ENCODE peak calls at places on chromosomes 1 and 21, in seven cellular contexts. One of them, this sample, is unnamed.

GRCh38 chr1:240350910-240351331 is 259.2 kb downstream of the FMN2 start:
- DNase-seq in PC-3: peak
- DNase-seq in OCI-LY7: no peak
- DNase-seq in HCT116: no peak
- DNase-seq in SK-N-SH: no peak
- DNase-seq in MM.1S: no peak
- DNase-seq in GM23338: no peak
- DNase-seq in this sample: no peak

GRCh38 chr1:115565353-115565752 is 76.4 kb upstream of the VANGL1 start:
- DNase-seq in PC-3: no peak
- DNase-seq in OCI-LY7: no peak
- DNase-seq in HCT116: no peak
- DNase-seq in SK-N-SH: peak
- DNase-seq in MM.1S: no peak
- DNase-seq in GM23338: no peak
- DNase-seq in this sample: no peak

GRCh38 chr21:44550807-44551206 is 498 bp downstream of the KRTAP10-2 start:
- DNase-seq in PC-3: peak
- DNase-seq in OCI-LY7: no peak
- DNase-seq in HCT116: no peak
- DNase-seq in SK-N-SH: no peak
- DNase-seq in MM.1S: no peak
- DNase-seq in GM23338: no peak
- DNase-seq in this sample: no peak

GRCh38 chr21:14488805-14489204 is 57.3 kb downstream of the SAMSN1 start:
- DNase-seq in PC-3: no peak
- DNase-seq in OCI-LY7: no peak
- DNase-seq in HCT116: no peak
- DNase-seq in SK-N-SH: no peak
- DNase-seq in MM.1S: no peak
- DNase-seq in GM23338: no peak
- DNase-seq in this sample: no peak

GRCh38 chr1:7644906-7645750 is 126.0 kb upstream of the VAMP3 start:
- DNase-seq in PC-3: no peak
- DNase-seq in OCI-LY7: no peak
- DNase-seq in HCT116: no peak
- DNase-seq in SK-N-SH: peak
- DNase-seq in MM.1S: peak
- DNase-seq in GM23338: no peak
- DNase-seq in this sample: no peak

GRCh38 chr1:180239145-180240096 is 9.4 kb downstream of the LHX4 start:
- DNase-seq in PC-3: no peak
- DNase-seq in OCI-LY7: no peak
- DNase-seq in HCT116: no peak
- DNase-seq in SK-N-SH: no peak
- DNase-seq in MM.1S: no peak
- DNase-seq in GM23338: peak
- DNase-seq in this sample: peak

GRCh38 chr1:147892216-147892615 is 10.4 kb upstream of the GJA8 start:
- DNase-seq in PC-3: peak
- DNase-seq in OCI-LY7: peak
- DNase-seq in HCT116: peak
- DNase-seq in SK-N-SH: no peak
- DNase-seq in MM.1S: no peak
- DNase-seq in GM23338: peak
- DNase-seq in this sample: peak

GRCh38 chr1:182060877-182061276 is 635 bp downstream of the ZNF648 start:
- DNase-seq in PC-3: no peak
- DNase-seq in OCI-LY7: no peak
- DNase-seq in HCT116: no peak
- DNase-seq in SK-N-SH: no peak
- DNase-seq in MM.1S: no peak
- DNase-seq in GM23338: no peak
- DNase-seq in this sample: no peak

GRCh38 chr1:52877554-52877953 is 35.0 kb downstream of the ZYG11A start:
- DNase-seq in PC-3: no peak
- DNase-seq in OCI-LY7: no peak
- DNase-seq in HCT116: no peak
- DNase-seq in SK-N-SH: no peak
- DNase-seq in MM.1S: no peak
- DNase-seq in GM23338: peak
- DNase-seq in this sample: no peak

GRCh38 chr21:43805275-43805800 is 16.0 kb downstream of the RRP1 start:
- DNase-seq in PC-3: no peak
- DNase-seq in OCI-LY7: peak
- DNase-seq in HCT116: no peak
- DNase-seq in SK-N-SH: no peak
- DNase-seq in MM.1S: no peak
- DNase-seq in GM23338: no peak
- DNase-seq in this sample: no peak

GRCh38 chr1:8394456-8395321 is 76.8 kb downstream of the SLC45A1 start:
- DNase-seq in PC-3: peak
- DNase-seq in OCI-LY7: no peak
- DNase-seq in HCT116: no peak
- DNase-seq in SK-N-SH: no peak
- DNase-seq in MM.1S: no peak
- DNase-seq in GM23338: no peak
- DNase-seq in this sample: no peak

GRCh38 chr1:47416319-47417128 is 439 bp downstream of the FOXE3 start:
- DNase-seq in PC-3: no peak
- DNase-seq in OCI-LY7: no peak
- DNase-seq in HCT116: no peak
- DNase-seq in SK-N-SH: peak
- DNase-seq in MM.1S: no peak
- DNase-seq in GM23338: peak
- DNase-seq in this sample: peak

GRCh38 chr21:34967509-34968289 is 81.4 kb downstream of the RUNX1 start:
- DNase-seq in PC-3: peak
- DNase-seq in OCI-LY7: no peak
- DNase-seq in HCT116: no peak
- DNase-seq in SK-N-SH: no peak
- DNase-seq in MM.1S: no peak
- DNase-seq in GM23338: no peak
- DNase-seq in this sample: no peak

GRCh38 chr1:150875197-150876110 is 945 bp downstream of the ARNT start:
- DNase-seq in PC-3: no peak
- DNase-seq in OCI-LY7: peak
- DNase-seq in HCT116: no peak
- DNase-seq in SK-N-SH: peak
- DNase-seq in MM.1S: no peak
- DNase-seq in GM23338: peak
- DNase-seq in this sample: no peak

GRCh38 chr1:150874455-150875196 is 1.8 kb downstream of the ARNT start:
- DNase-seq in PC-3: no peak
- DNase-seq in OCI-LY7: peak
- DNase-seq in HCT116: no peak
- DNase-seq in SK-N-SH: no peak
- DNase-seq in MM.1S: no peak
- DNase-seq in GM23338: no peak
- DNase-seq in this sample: no peak

GRCh38 chr1:150873521-150873920 is 2.9 kb downstream of the ARNT start:
- DNase-seq in PC-3: no peak
- DNase-seq in OCI-LY7: no peak
- DNase-seq in HCT116: no peak
- DNase-seq in SK-N-SH: no peak
- DNase-seq in MM.1S: no peak
- DNase-seq in GM23338: no peak
- DNase-seq in this sample: no peak

GRCh38 chr1:150876111-150876434 is 326 bp downstream of the ARNT start:
- DNase-seq in PC-3: peak
- DNase-seq in OCI-LY7: no peak
- DNase-seq in HCT116: peak
- DNase-seq in SK-N-SH: no peak
- DNase-seq in MM.1S: peak
- DNase-seq in GM23338: peak
- DNase-seq in this sample: no peak

DNA sequence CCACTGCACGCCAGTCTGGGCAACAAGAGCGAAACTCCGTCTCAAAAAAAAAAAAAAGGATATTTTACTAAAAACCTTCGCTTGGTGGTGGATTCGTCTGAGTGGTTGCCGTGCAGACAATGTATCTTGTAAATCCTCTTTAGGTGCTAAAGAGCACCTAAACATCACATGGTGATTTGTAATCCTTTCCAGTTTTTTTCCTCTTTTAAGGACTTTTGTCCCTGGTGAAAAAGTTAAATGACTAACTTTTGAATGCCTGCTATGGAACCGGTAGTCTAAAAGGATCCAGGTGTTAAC is 769 bp upstream of the ARNT start:
- DNase-seq in PC-3: no peak
- DNase-seq in OCI-LY7: peak
- DNase-seq in HCT116: no peak
- DNase-seq in SK-N-SH: no peak
- DNase-seq in MM.1S: peak
- DNase-seq in GM23338: peak
- DNase-seq in this sample: peak
- TF ChIP-seq EZH2phosphoT487 in PC-3: no peak
- TF ChIP-seq EZH2phosphoT487 in OCI-LY7: no peak
- TF ChIP-seq EZH2phosphoT487 in HCT116: no peak
- TF ChIP-seq EZH2phosphoT487 in SK-N-SH: no peak
- TF ChIP-seq EZH2phosphoT487 in MM.1S: no peak
- TF ChIP-seq EZH2phosphoT487 in GM23338: no peak
- TF ChIP-seq EZH2phosphoT487 in this sample: no peak

GRCh38 chr1:19377812-19378718 is 65.9 kb downstream of the SLC66A1 start:
- DNase-seq in PC-3: no peak
- DNase-seq in OCI-LY7: no peak
- DNase-seq in HCT116: no peak
- DNase-seq in SK-N-SH: no peak
- DNase-seq in MM.1S: no peak
- DNase-seq in GM23338: no peak
- DNase-seq in this sample: no peak

GRCh38 chr1:19374926-19375325 is 62.8 kb downstream of the SLC66A1 start:
- DNase-seq in PC-3: no peak
- DNase-seq in OCI-LY7: no peak
- DNase-seq in HCT116: no peak
- DNase-seq in SK-N-SH: no peak
- DNase-seq in MM.1S: no peak
- DNase-seq in GM23338: no peak
- DNase-seq in this sample: no peak

GRCh38 chr1:19374402-19374801 is 62.3 kb downstream of the SLC66A1 start:
- DNase-seq in PC-3: no peak
- DNase-seq in OCI-LY7: peak
- DNase-seq in HCT116: no peak
- DNase-seq in SK-N-SH: no peak
- DNase-seq in MM.1S: no peak
- DNase-seq in GM23338: peak
- DNase-seq in this sample: peak

GRCh38 chr1:19375621-19376020 is 63.5 kb downstream of the SLC66A1 start:
- DNase-seq in PC-3: no peak
- DNase-seq in OCI-LY7: no peak
- DNase-seq in HCT116: no peak
- DNase-seq in SK-N-SH: no peak
- DNase-seq in MM.1S: no peak
- DNase-seq in GM23338: no peak
- DNase-seq in this sample: no peak

DNA sequence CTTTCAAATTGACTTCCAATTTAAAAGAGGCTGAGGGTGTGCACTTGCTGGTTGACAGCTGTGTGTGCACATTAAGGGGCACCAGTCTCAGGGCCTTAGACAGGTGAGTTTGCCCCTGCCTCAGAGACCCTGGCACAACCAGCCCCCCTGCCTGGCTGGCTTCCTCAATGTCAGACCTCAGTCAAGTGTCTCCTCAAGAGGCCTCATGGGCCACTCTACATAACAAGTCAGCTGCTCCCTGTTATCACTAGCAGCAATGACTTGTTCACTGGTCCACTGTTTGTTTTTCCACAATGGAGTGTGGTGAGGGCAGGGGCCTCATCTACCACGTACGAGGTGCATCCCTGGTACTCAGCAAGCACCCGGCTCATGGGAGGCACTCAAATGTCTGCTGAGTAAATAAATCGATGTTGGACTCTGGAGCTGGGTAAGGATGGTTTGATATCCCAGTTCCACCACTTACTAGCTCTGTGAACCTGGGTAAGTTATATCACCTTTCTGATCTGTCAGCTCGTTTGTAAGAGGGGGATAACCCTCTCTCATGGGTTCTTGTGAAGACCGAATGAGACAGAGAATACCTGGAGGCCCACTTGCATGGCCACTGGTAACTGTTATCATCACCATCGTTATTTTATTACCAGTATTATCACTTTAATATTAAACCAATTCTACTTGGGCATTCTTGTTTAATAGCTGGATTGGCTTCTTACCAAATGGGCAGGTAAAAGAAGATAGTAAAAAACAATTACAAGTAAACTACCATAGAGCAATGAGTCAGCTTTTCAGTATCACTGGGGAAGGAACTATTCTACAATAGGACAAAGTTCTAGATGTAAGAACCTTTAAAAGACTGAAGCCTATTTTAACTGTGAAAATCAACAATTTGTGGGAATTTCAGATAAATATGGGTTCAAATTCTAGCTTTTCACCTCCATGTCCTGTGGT is 64.6 kb downstream of the SLC66A1 start:
- DNase-seq in PC-3: no peak
- DNase-seq in OCI-LY7: no peak
- DNase-seq in HCT116: no peak
- DNase-seq in SK-N-SH: no peak
- DNase-seq in MM.1S: no peak
- DNase-seq in GM23338: no peak
- DNase-seq in this sample: no peak
- TF ChIP-seq EZH2phosphoT487 in PC-3: no peak
- TF ChIP-seq EZH2phosphoT487 in OCI-LY7: no peak
- TF ChIP-seq EZH2phosphoT487 in HCT116: no peak
- TF ChIP-seq EZH2phosphoT487 in SK-N-SH: no peak
- TF ChIP-seq EZH2phosphoT487 in MM.1S: no peak
- TF ChIP-seq EZH2phosphoT487 in GM23338: no peak
- TF ChIP-seq EZH2phosphoT487 in this sample: no peak

GRCh38 chr1:201783067-201783466 is 45.9 kb upstream of the IPO9 start:
- DNase-seq in PC-3: no peak
- DNase-seq in OCI-LY7: no peak
- DNase-seq in HCT116: no peak
- DNase-seq in SK-N-SH: no peak
- DNase-seq in MM.1S: no peak
- DNase-seq in GM23338: no peak
- DNase-seq in this sample: no peak
- TF ChIP-seq EZH2phosphoT487 in PC-3: no peak
- TF ChIP-seq EZH2phosphoT487 in OCI-LY7: no peak
- TF ChIP-seq EZH2phosphoT487 in HCT116: no peak
- TF ChIP-seq EZH2phosphoT487 in SK-N-SH: no peak
- TF ChIP-seq EZH2phosphoT487 in MM.1S: no peak
- TF ChIP-seq EZH2phosphoT487 in GM23338: no peak
- TF ChIP-seq EZH2phosphoT487 in this sample: no peak

DNA sequence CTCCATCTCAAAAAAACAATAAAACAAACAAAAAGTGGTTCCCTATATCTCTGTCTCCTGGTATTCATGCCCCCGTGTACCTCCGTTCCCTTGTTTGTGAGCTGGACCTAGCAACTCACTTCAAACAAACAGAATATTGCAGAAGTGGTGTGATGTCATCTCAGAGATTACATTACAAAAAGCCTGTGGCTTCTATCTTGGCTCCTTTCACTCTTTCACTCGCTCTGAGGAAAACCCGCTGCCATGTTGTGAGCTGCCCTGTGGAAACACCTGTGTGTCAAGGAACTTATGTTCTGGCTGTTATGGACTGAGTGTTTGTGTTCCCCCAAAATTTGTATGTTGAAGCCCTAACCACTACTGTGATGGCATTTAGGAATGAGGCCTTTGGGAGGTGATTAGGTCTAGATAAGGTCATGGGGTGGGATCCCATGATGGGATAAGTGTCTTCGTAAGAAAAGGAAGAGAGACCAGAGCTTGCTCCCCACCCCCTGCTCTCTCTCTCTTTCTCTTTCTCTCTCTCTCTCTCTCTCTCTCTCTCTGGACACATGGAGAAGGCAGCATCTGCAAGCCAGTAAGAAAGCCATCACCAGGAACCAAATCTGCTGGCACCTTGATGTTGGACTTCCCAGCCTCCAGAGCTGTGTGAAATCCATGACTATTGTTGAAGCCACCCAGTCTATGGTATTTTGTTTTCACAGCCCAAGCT is 7.4 kb upstream of the HYI start:
- DNase-seq in PC-3: no peak
- DNase-seq in OCI-LY7: no peak
- DNase-seq in HCT116: no peak
- DNase-seq in SK-N-SH: no peak
- DNase-seq in MM.1S: no peak
- DNase-seq in GM23338: no peak
- DNase-seq in this sample: no peak
- TF ChIP-seq EZH2phosphoT487 in PC-3: no peak
- TF ChIP-seq EZH2phosphoT487 in OCI-LY7: no peak
- TF ChIP-seq EZH2phosphoT487 in HCT116: no peak
- TF ChIP-seq EZH2phosphoT487 in SK-N-SH: no peak
- TF ChIP-seq EZH2phosphoT487 in MM.1S: no peak
- TF ChIP-seq EZH2phosphoT487 in GM23338: no peak
- TF ChIP-seq EZH2phosphoT487 in this sample: no peak

This sample was measured in neural progenitor cell.